ENCODE peak calls at places on chromosomes 6 and 20, in six cellular contexts. H is IMR-90, X is cardiac muscle cell, G is H1, I is GM12878, K is stomach. Z is an unnamed sample.

GRCh38 chr20:32018269-32019155 is 8.3 kb downstream of the CCM2L start:
- DNase-seq in H (no peak), X (peak; percentile 73), G (peak; percentile 57), I (no peak), K (peak; percentile 75), Z (peak; percentile 31)

GRCh38 chr6:139152088-139152891 is 17.4 kb downstream of the HECA start:
- DNase-seq in H (peak; percentile 84), X (no peak), G (no peak), I (no peak), K (no peak), Z (no peak)

GRCh38 chr6:149686230-149686629 is 31.7 kb downstream of the LATS1 start:
- DNase-seq in H (no peak), X (no peak), G (no peak), I (no peak), K (no peak), Z (no peak)

GRCh38 chr6:160733045-160733646 is 31.1 kb downstream of the PLG start:
- DNase-seq in H (peak; percentile 13), X (peak; percentile 67), G (no peak), I (no peak), K (peak; percentile 28), Z (peak; percentile 18)

GRCh38 chr20:5614506-5614905 is 135.7 kb upstream of the SHLD1 start:
- DNase-seq in H (no peak), X (no peak), G (no peak), I (no peak), K (no peak), Z (no peak)

GRCh38 chr6:44291841-44292240 is 21.3 kb downstream of the AARS2 start:
- DNase-seq in H (no peak), X (no peak), G (no peak), I (no peak), K (no peak), Z (no peak)

GRCh38 chr6:27279513-27280063 is 32.1 kb downstream of the PRSS16 start:
- DNase-seq in H (no peak), X (no peak), G (no peak), I (no peak), K (no peak), Z (no peak)

GRCh38 chr6:110137924-110138887 is 41.3 kb downstream of the WASF1 start:
- DNase-seq in H (no peak), X (no peak), G (no peak), I (no peak), K (no peak), Z (no peak)

GRCh38 chr6:111423960-111424846 is 58.8 kb downstream of the REV3L start:
- DNase-seq in H (peak; percentile 10), X (peak; percentile 19), G (no peak), I (no peak), K (peak; percentile 64), Z (no peak)

GRCh38 chr6:61711849-61712248 is 574.2 kb downstream of the KHDRBS2 start:
- DNase-seq in H (no peak), X (peak; percentile 30), G (peak; percentile 33), I (no peak), K (no peak), Z (no peak)

GRCh38 chr6:4732691-4733315 is 43.4 kb upstream of the CDYL start:
- DNase-seq in H (peak; percentile 95), X (peak; percentile 61), G (peak; percentile 51), I (no peak), K (peak; percentile 44), Z (no peak)

GRCh38 chr6:15066433-15067337 is 179.2 kb upstream of the JARID2 start:
- DNase-seq in H (peak; percentile 90), X (no peak), G (no peak), I (no peak), K (no peak), Z (no peak)

GRCh38 chr20:49938173-49939163 is 2.3 kb downstream of the RNF114 start:
- DNase-seq in H (peak; percentile 82), X (peak; percentile 29), G (no peak), I (no peak), K (peak; percentile 47), Z (no peak)

GRCh38 chr6:46932526-46932925 is 10.8 kb upstream of the ADGRF5 start:
- DNase-seq in H (no peak), X (no peak), G (no peak), I (no peak), K (no peak), Z (no peak)

GRCh38 chr6:54617730-54618129 is 228.8 kb upstream of the FAM83B start:
- DNase-seq in H (peak; percentile 84), X (no peak), G (no peak), I (no peak), K (no peak), Z (no peak)

GRCh38 chr20:3843490-3843889 is 3.1 kb upstream of the MAVS start:
- DNase-seq in H (peak; percentile 84), X (no peak), G (no peak), I (no peak), K (no peak), Z (no peak)

GRCh38 chr6:45791181-45791580 is 224.5 kb downstream of the CLIC5 start:
- DNase-seq in H (peak; percentile 21), X (no peak), G (no peak), I (no peak), K (no peak), Z (no peak)

GRCh38 chr6:113102761-113103160 is 754.4 kb upstream of the MARCKS start:
- DNase-seq in H (peak; percentile 64), X (no peak), G (no peak), I (no peak), K (no peak), Z (no peak)

GRCh38 chr6:37820713-37821069 is 1.2 kb downstream of the ZFAND3 start:
- DNase-seq in H (no peak), X (peak; percentile 19), G (no peak), I (no peak), K (no peak), Z (no peak)

GRCh38 chr6:1286972-1287600 is 24.8 kb upstream of the FOXQ1 start:
- DNase-seq in H (peak; percentile 87), X (no peak), G (no peak), I (no peak), K (peak; percentile 43), Z (no peak)

GRCh38 chr6:117418320-117418719 is 7.4 kb downstream of the ROS1 start:
- DNase-seq in H (no peak), X (no peak), G (no peak), I (no peak), K (no peak), Z (no peak)

GRCh38 chr20:62061851-62062418 is 3.7 kb downstream of the TAF4 start:
- DNase-seq in H (no peak), X (no peak), G (no peak), I (no peak), K (no peak), Z (no peak)

GRCh38 chr6:1094306-1094705 is 217.6 kb upstream of the FOXQ1 start:
- DNase-seq in H (peak; percentile 79), X (no peak), G (no peak), I (no peak), K (no peak), Z (no peak)

GRCh38 chr6:14386263-14386981 is 268.9 kb downstream of the CD83 start:
- DNase-seq in H (no peak), X (no peak), G (no peak), I (no peak), K (no peak), Z (no peak)

GRCh38 chr6:166728884-166729530 is 102.0 kb upstream of the RPS6KA2 start:
- DNase-seq in H (no peak), X (no peak), G (no peak), I (no peak), K (no peak), Z (no peak)

GRCh38 chr6:99822741-99823512 is 171.1 kb downstream of the MCHR2 start:
- DNase-seq in H (peak; percentile 82), X (peak; percentile 59), G (no peak), I (no peak), K (no peak), Z (peak; percentile 20)

GRCh38 chr6:1479095-1479494 is 89.7 kb downstream of the FOXF2 start:
- DNase-seq in H (peak; percentile 76), X (no peak), G (no peak), I (no peak), K (no peak), Z (no peak)

GRCh38 chr20:19789009-19789408 is 31.0 kb downstream of the RIN2 start:
- DNase-seq in H (no peak), X (no peak), G (no peak), I (no peak), K (no peak), Z (no peak)

GRCh38 chr6:45613678-45614077 is 235.9 kb upstream of the SUPT3H start:
- DNase-seq in H (peak; percentile 80), X (no peak), G (no peak), I (no peak), K (no peak), Z (no peak)

GRCh38 chr6:11585426-11586016 is 48.0 kb downstream of the TMEM170B start:
- DNase-seq in H (peak; percentile 79), X (peak; percentile 59), G (no peak), I (peak; percentile 32), K (no peak), Z (peak; percentile 12)

GRCh38 chr6:163343609-163344008 is 70.9 kb upstream of the QKI start:
- DNase-seq in H (no peak), X (no peak), G (no peak), I (no peak), K (no peak), Z (no peak)

GRCh38 chr6:169591616-169592015 is 110.2 kb downstream of the WDR27 start:
- DNase-seq in H (no peak), X (no peak), G (no peak), I (no peak), K (no peak), Z (no peak)

GRCh38 chr6:169587992-169588391 is 113.8 kb downstream of the WDR27 start:
- DNase-seq in H (peak; percentile 67), X (no peak), G (no peak), I (no peak), K (no peak), Z (no peak)

GRCh38 chr6:169589293-169589692 is 112.5 kb downstream of the WDR27 start:
- DNase-seq in H (no peak), X (no peak), G (no peak), I (no peak), K (no peak), Z (peak; percentile 33)

GRCh38 chr6:169590376-169590939 is 111.4 kb downstream of the WDR27 start:
- DNase-seq in H (no peak), X (no peak), G (no peak), I (no peak), K (no peak), Z (no peak)

GRCh38 chr6:169589699-169590257 is 112.1 kb downstream of the WDR27 start:
- DNase-seq in H (no peak), X (no peak), G (no peak), I (no peak), K (no peak), Z (no peak)
- H3K27ac ChIP-seq in H (no peak overlapping the region), X (no peak overlapping the region), G (no peak overlapping the region), I (peak overlapping the region; percentile 37), K (no peak overlapping the region), Z (no peak overlapping the region)

GRCh38 chr20:1307171-1307570 is 21.8 kb downstream of the SDCBP2 start:
- DNase-seq in H (no peak), X (no peak), G (no peak), I (no peak), K (no peak), Z (no peak)
- H3K27ac ChIP-seq in H (no peak overlapping the region), X (no peak overlapping the region), G (no peak overlapping the region), I (no peak overlapping the region), K (no peak overlapping the region), Z (no peak overlapping the region)

GRCh38 chr6:90574610-90575009 is 12.3 kb downstream of the MAP3K7 start:
- DNase-seq in H (peak; percentile 46), X (no peak), G (no peak), I (no peak), K (no peak), Z (no peak)
- H3K27ac ChIP-seq in H (no peak overlapping the region), X (no peak overlapping the region), G (no peak overlapping the region), I (no peak overlapping the region), K (no peak overlapping the region), Z (no peak overlapping the region)

GRCh38 chr20:24994186-24994465 is 1.6 kb upstream of the APMAP start:
- DNase-seq in H (no peak), X (no peak), G (no peak), I (no peak), K (no peak), Z (no peak)
- H3K27ac ChIP-seq in H (no peak overlapping the region), X (no peak overlapping the region), G (no peak overlapping the region), I (no peak overlapping the region), K (no peak overlapping the region), Z (peak overlapping the region; percentile 96)